ENCODE peak calls at places on chromosomes 13 and 19, in four cellular contexts. One of them, this sample, is unnamed.

GRCh38 chr19:50435221-50435620 is 2.5 kb downstream of the MYBPC2 start:
- DNase-seq in kidney epithelial cell: no peak
- DNase-seq in astrocyte of the spinal cord: no peak
- DNase-seq in EL: no peak
- DNase-seq in this sample: no peak

GRCh38 chr19:5126498-5127223 is 157.7 kb downstream of the KDM4B start:
- DNase-seq in kidney epithelial cell: no peak
- DNase-seq in EL: no peak
- DNase-seq in astrocyte of the spinal cord: no peak
- DNase-seq in this sample: no peak

GRCh38 chr13:45807520-45808099 is 43.9 kb downstream of the SIAH3 start:
- DNase-seq in kidney epithelial cell: peak
- DNase-seq in EL: peak
- DNase-seq in astrocyte of the spinal cord: peak
- DNase-seq in this sample: peak

GRCh38 chr13:111121421-111121820 is 6.3 kb downstream of the ARHGEF7 start:
- DNase-seq in astrocyte of the spinal cord: no peak
- DNase-seq in EL: no peak
- DNase-seq in kidney epithelial cell: no peak
- DNase-seq in this sample: no peak

GRCh38 chr19:13843104-13843921 is 33.6 kb upstream of the NANOS3 start:
- DNase-seq in EL: peak
- DNase-seq in astrocyte of the spinal cord: peak
- DNase-seq in kidney epithelial cell: no peak
- DNase-seq in this sample: peak

GRCh38 chr19:40242480-40242879 is 16.0 kb upstream of the CCNP start:
- DNase-seq in EL: no peak
- DNase-seq in astrocyte of the spinal cord: no peak
- DNase-seq in kidney epithelial cell: no peak
- DNase-seq in this sample: no peak

GRCh38 chr19:42201489-42202289 is 15.8 kb downstream of the DEDD2 start:
- DNase-seq in kidney epithelial cell: no peak
- DNase-seq in astrocyte of the spinal cord: no peak
- DNase-seq in EL: no peak
- DNase-seq in this sample: no peak

GRCh38 chr13:86559915-86560314 is 760.7 kb upstream of the SLITRK6 start:
- DNase-seq in EL: no peak
- DNase-seq in astrocyte of the spinal cord: no peak
- DNase-seq in kidney epithelial cell: no peak
- DNase-seq in this sample: no peak

GRCh38 chr13:60158321-60158801 is 5.4 kb downstream of the DIAPH3 start:
- DNase-seq in astrocyte of the spinal cord: no peak
- DNase-seq in EL: no peak
- DNase-seq in kidney epithelial cell: peak
- DNase-seq in this sample: peak

GRCh38 chr13:108895220-108895704 is 265.9 kb downstream of the MYO16 start:
- DNase-seq in astrocyte of the spinal cord: peak
- DNase-seq in kidney epithelial cell: no peak
- DNase-seq in EL: peak
- DNase-seq in this sample: peak

GRCh38 chr19:8206147-8207087 is 2.8 kb upstream of the CERS4 start:
- DNase-seq in EL: no peak
- DNase-seq in astrocyte of the spinal cord: no peak
- DNase-seq in kidney epithelial cell: no peak
- DNase-seq in this sample: no peak

GRCh38 chr13:24693862-24694471 is 13.8 kb downstream of the ATP12A start:
- DNase-seq in EL: peak
- DNase-seq in kidney epithelial cell: no peak
- DNase-seq in astrocyte of the spinal cord: peak
- DNase-seq in this sample: peak

GRCh38 chr13:59480398-59480797 is 683.3 kb downstream of the DIAPH3 start:
- DNase-seq in astrocyte of the spinal cord: no peak
- DNase-seq in kidney epithelial cell: no peak
- DNase-seq in EL: no peak
- DNase-seq in this sample: no peak

GRCh38 chr13:74442751-74443150 is 308.5 kb upstream of the KLF12 start:
- DNase-seq in kidney epithelial cell: no peak
- DNase-seq in EL: no peak
- DNase-seq in astrocyte of the spinal cord: no peak
- DNase-seq in this sample: no peak

GRCh38 chr19:3190921-3191805 is 5.4 kb downstream of the NCLN start:
- DNase-seq in EL: no peak
- DNase-seq in astrocyte of the spinal cord: no peak
- DNase-seq in kidney epithelial cell: no peak
- DNase-seq in this sample: no peak

GRCh38 chr13:110965038-110965754 is 50.3 kb upstream of the ANKRD10 start:
- DNase-seq in EL: peak
- DNase-seq in astrocyte of the spinal cord: peak
- DNase-seq in kidney epithelial cell: peak
- DNase-seq in this sample: peak

GRCh38 chr13:44921931-44922758 is 67.1 kb downstream of the NUFIP1 start:
- DNase-seq in EL: peak
- DNase-seq in kidney epithelial cell: peak
- DNase-seq in astrocyte of the spinal cord: peak
- DNase-seq in this sample: peak

GRCh38 chr19:17579523-17580244 is 24.2 kb downstream of the COLGALT1 start:
- DNase-seq in astrocyte of the spinal cord: peak
- DNase-seq in EL: peak
- DNase-seq in kidney epithelial cell: no peak
- DNase-seq in this sample: no peak

GRCh38 chr19:38402967-38403674 is at the start of gene FAM98C:
- DNase-seq in astrocyte of the spinal cord: peak
- DNase-seq in kidney epithelial cell: peak
- DNase-seq in EL: peak
- DNase-seq in this sample: peak

GRCh38 chr13:26011996-26012688 is 39.7 kb downstream of the SHISA2 start:
- DNase-seq in astrocyte of the spinal cord: no peak
- DNase-seq in kidney epithelial cell: no peak
- DNase-seq in EL: no peak
- DNase-seq in this sample: no peak

GRCh38 chr13:108419768-108420167 is 150.2 kb downstream of the TNFSF13B start:
- DNase-seq in kidney epithelial cell: no peak
- DNase-seq in astrocyte of the spinal cord: no peak
- DNase-seq in EL: no peak
- DNase-seq in this sample: no peak

GRCh38 chr19:46515879-46516350 is 20.2 kb upstream of the PNMA8B start:
- DNase-seq in kidney epithelial cell: no peak
- DNase-seq in astrocyte of the spinal cord: peak
- DNase-seq in EL: peak
- DNase-seq in this sample: peak

GRCh38 chr13:113808058-113808834 is 49.2 kb downstream of the TMEM255B start:
- DNase-seq in astrocyte of the spinal cord: no peak
- DNase-seq in kidney epithelial cell: no peak
- DNase-seq in EL: no peak
- DNase-seq in this sample: no peak

GRCh38 chr13:22031702-22032286 is 360.9 kb downstream of the FGF9 start:
- DNase-seq in astrocyte of the spinal cord: no peak
- DNase-seq in kidney epithelial cell: no peak
- DNase-seq in EL: no peak
- DNase-seq in this sample: no peak

GRCh38 chr13:93620366-93620765 is 393.8 kb downstream of the GPC6 start:
- DNase-seq in EL: no peak
- DNase-seq in astrocyte of the spinal cord: peak
- DNase-seq in kidney epithelial cell: no peak
- DNase-seq in this sample: no peak

GRCh38 chr13:113493315-113493951 is 2.9 kb upstream of the DCUN1D2 start:
- DNase-seq in EL: peak
- DNase-seq in kidney epithelial cell: peak
- DNase-seq in astrocyte of the spinal cord: peak
- DNase-seq in this sample: peak

GRCh38 chr13:113470073-113470472 is 16.8 kb upstream of the ADPRHL1 start:
- DNase-seq in kidney epithelial cell: no peak
- DNase-seq in astrocyte of the spinal cord: no peak
- DNase-seq in EL: no peak
- DNase-seq in this sample: no peak

GRCh38 chr13:24038846-24039330 is 121.6 kb upstream of the SPATA13 start:
- DNase-seq in kidney epithelial cell: peak
- DNase-seq in astrocyte of the spinal cord: peak
- DNase-seq in EL: peak
- DNase-seq in this sample: peak

GRCh38 chr19:18141031-18141430 is 11.9 kb upstream of the PIK3R2 start:
- DNase-seq in astrocyte of the spinal cord: no peak
- DNase-seq in kidney epithelial cell: no peak
- DNase-seq in EL: no peak
- DNase-seq in this sample: no peak

GRCh38 chr13:23750383-23751121 is 138.6 kb downstream of the MIPEP start:
- DNase-seq in astrocyte of the spinal cord: peak
- DNase-seq in kidney epithelial cell: no peak
- DNase-seq in EL: peak
- DNase-seq in this sample: no peak

GRCh38 chr13:46168818-46169217 is 13.2 kb downstream of the LCP1 start:
- DNase-seq in kidney epithelial cell: no peak
- DNase-seq in EL: no peak
- DNase-seq in astrocyte of the spinal cord: no peak
- DNase-seq in this sample: no peak

GRCh38 chr19:19602136-19602712 is 16.3 kb downstream of the PBX4 start:
- DNase-seq in EL: no peak
- DNase-seq in kidney epithelial cell: no peak
- DNase-seq in astrocyte of the spinal cord: no peak
- DNase-seq in this sample: no peak

GRCh38 chr19:53910170-53910518 is 1.1 kb downstream of the CACNG7 start:
- DNase-seq in kidney epithelial cell: no peak
- DNase-seq in EL: no peak
- DNase-seq in astrocyte of the spinal cord: no peak
- DNase-seq in this sample: no peak

GRCh38 chr13:111046590-111047141 is 68.4 kb upstream of the ARHGEF7 start:
- DNase-seq in EL: peak
- DNase-seq in astrocyte of the spinal cord: peak
- DNase-seq in kidney epithelial cell: no peak
- DNase-seq in this sample: no peak

GRCh38 chr13:111944171-111944583 is 122.8 kb upstream of the SOX1 start:
- DNase-seq in astrocyte of the spinal cord: no peak
- DNase-seq in EL: no peak
- DNase-seq in kidney epithelial cell: no peak
- DNase-seq in this sample: no peak

GRCh38 chr13:114106991-114107685 is 25.3 kb downstream of the RASA3 start:
- DNase-seq in EL: no peak
- DNase-seq in astrocyte of the spinal cord: no peak
- DNase-seq in kidney epithelial cell: no peak
- DNase-seq in this sample: no peak

This sample was measured in kidney glomerular epithelial cell.